ENCODE peak calls at places on chromosomes 3 and 15, in four cellular contexts. J, S, L and G are unnamed samples.

GRCh38 chr3:25378912-25379311 is 49.2 kb upstream of the RARB start:
- DNase-seq in J (no peak), S (no peak), L (no peak), G (no peak)

GRCh38 chr15:37792351-37792750 is 142.1 kb upstream of the TMCO5A start:
- DNase-seq in J (no peak), S (no peak), L (no peak), G (no peak)

GRCh38 chr15:43794269-43795037 is 2.3 kb downstream of the SERF2 start:
- DNase-seq in J (no peak), S (peak; percentile 28), L (peak; percentile 15), G (no peak)

GRCh38 chr3:98540346-98540745 is 8.6 kb downstream of the GPR15 start:
- DNase-seq in J (no peak), S (no peak), L (no peak), G (no peak)

GRCh38 chr3:124352143-124352528 is 360.2 kb upstream of the ROPN1 start:
- DNase-seq in J (no peak), S (no peak), L (no peak), G (no peak)

GRCh38 chr3:155519081-155519480 is 225.6 kb upstream of the STRIT1 start:
- DNase-seq in J (no peak), S (no peak), L (no peak), G (no peak)

GRCh38 chr3:123568034-123568433 is 16.8 kb downstream of the HACD2 start:
- DNase-seq in J (no peak), S (no peak), L (no peak), G (peak; percentile 49)

GRCh38 chr15:93072440-93073394 is 16.3 kb downstream of the RGMA start:
- DNase-seq in J (peak; percentile 92), S (peak; percentile 69), L (peak; percentile 75), G (peak; percentile 57)

GRCh38 chr3:119211803-119212202 is 28.9 kb downstream of the B4GALT4 start:
- DNase-seq in J (no peak), S (no peak), L (no peak), G (no peak)

GRCh38 chr3:142958707-142959106 is 4.8 kb downstream of the PAQR9 start:
- DNase-seq in J (no peak), S (no peak), L (peak; percentile 75), G (no peak)

GRCh38 chr3:48561045-48561736 is 2.4 kb downstream of the UCN2 start:
- DNase-seq in J (peak; percentile 90), S (peak; percentile 67), L (peak; percentile 75), G (peak; percentile 13)

GRCh38 chr15:77002954-77003912 is 8.3 kb downstream of the PSTPIP1 start:
- DNase-seq in J (peak; percentile 76), S (no peak), L (no peak), G (peak; percentile 10)

GRCh38 chr15:59722032-59722431 is 32.9 kb upstream of the BNIP2 start:
- DNase-seq in J (no peak), S (no peak), L (no peak), G (no peak)

GRCh38 chr3:16033889-16034687 is 140.4 kb upstream of the GALNT15 start:
- DNase-seq in J (no peak), S (no peak), L (no peak), G (no peak)

GRCh38 chr3:29751647-29752263 is 470.9 kb downstream of the RBMS3 start:
- DNase-seq in J (no peak), S (no peak), L (peak; percentile 21), G (no peak)

GRCh38 chr3:172188511-172188910 is 149.1 kb downstream of the FNDC3B start:
- DNase-seq in J (no peak), S (no peak), L (no peak), G (no peak)

GRCh38 chr3:89098964-89099585 is 8.3 kb upstream of the EPHA3 start:
- DNase-seq in J (peak; percentile 30), S (peak; percentile 63), L (peak; percentile 29), G (peak; percentile 20)

GRCh38 chr3:31288641-31289100 is 244.1 kb upstream of the STT3B start:
- DNase-seq in J (peak; percentile 72), S (peak; percentile 16), L (peak; percentile 16), G (peak; percentile 7)

GRCh38 chr3:38009807-38010591 is 19.4 kb downstream of the VILL start:
- DNase-seq in J (peak; percentile 73), S (no peak), L (no peak), G (no peak)

GRCh38 chr15:63334821-63335220 is 46.8 kb downstream of the CA12 start:
- DNase-seq in J (no peak), S (no peak), L (no peak), G (no peak)